ENCODE peak calls at places on chromosome 4, in six cellular contexts. One of them, this sample, is unnamed.

GRCh38 chr4:183099537-183100297 is 660 bp downstream of the WWC2 start:
- DNase-seq in suprapubic skin: no peak
- DNase-seq in transverse colon: no peak
- DNase-seq in left ventricle myocardium inferior: peak; percentile 36
- DNase-seq in AG09309: no peak
- DNase-seq in endodermal cell: peak; percentile 92
- DNase-seq in this sample: no peak

GRCh38 chr4:3186609-3187008 is 62.4 kb upstream of the MSANTD1 start:
- DNase-seq in left ventricle myocardium inferior: no peak
- DNase-seq in AG09309: no peak
- DNase-seq in endodermal cell: peak; percentile 6
- DNase-seq in suprapubic skin: no peak
- DNase-seq in transverse colon: no peak
- DNase-seq in this sample: no peak

GRCh38 chr4:62644372-62644771 is 1444.2 kb downstream of the ADGRL3 start:
- DNase-seq in left ventricle myocardium inferior: no peak
- DNase-seq in endodermal cell: peak; percentile 59
- DNase-seq in AG09309: no peak
- DNase-seq in transverse colon: peak; percentile 10
- DNase-seq in suprapubic skin: no peak
- DNase-seq in this sample: peak; percentile 1

GRCh38 chr4:184375027-184375426 is 99.3 kb downstream of the IRF2 start:
- DNase-seq in endodermal cell: no peak
- DNase-seq in transverse colon: no peak
- DNase-seq in suprapubic skin: no peak
- DNase-seq in AG09309: no peak
- DNase-seq in left ventricle myocardium inferior: no peak
- DNase-seq in this sample: no peak

GRCh38 chr4:10684631-10685030 is at the start of gene CLNK:
- DNase-seq in transverse colon: no peak
- DNase-seq in endodermal cell: no peak
- DNase-seq in left ventricle myocardium inferior: no peak
- DNase-seq in AG09309: no peak
- DNase-seq in suprapubic skin: no peak
- DNase-seq in this sample: no peak

GRCh38 chr4:111535792-111536191 is 609.5 kb upstream of the FAM241A start:
- DNase-seq in endodermal cell: no peak
- DNase-seq in suprapubic skin: no peak
- DNase-seq in AG09309: no peak
- DNase-seq in transverse colon: no peak
- DNase-seq in left ventricle myocardium inferior: no peak
- DNase-seq in this sample: peak; percentile 38

GRCh38 chr4:108834787-108835384 is 72.0 kb upstream of the ETNPPL start:
- DNase-seq in AG09309: peak; percentile 32
- DNase-seq in suprapubic skin: no peak
- DNase-seq in endodermal cell: no peak
- DNase-seq in transverse colon: no peak
- DNase-seq in left ventricle myocardium inferior: no peak
- DNase-seq in this sample: peak; percentile 67

GRCh38 chr4:169665039-169665732 is 44.8 kb downstream of the CLCN3 start:
- DNase-seq in AG09309: no peak
- DNase-seq in left ventricle myocardium inferior: no peak
- DNase-seq in endodermal cell: no peak
- DNase-seq in transverse colon: no peak
- DNase-seq in suprapubic skin: no peak
- DNase-seq in this sample: no peak

GRCh38 chr4:66284991-66285451 is 614.7 kb upstream of the EPHA5 start:
- DNase-seq in AG09309: no peak
- DNase-seq in endodermal cell: no peak
- DNase-seq in transverse colon: no peak
- DNase-seq in suprapubic skin: no peak
- DNase-seq in left ventricle myocardium inferior: no peak
- DNase-seq in this sample: no peak

GRCh38 chr4:18318682-18319410 is 297.3 kb upstream of the LCORL start:
- DNase-seq in transverse colon: no peak
- DNase-seq in left ventricle myocardium inferior: peak; percentile 16
- DNase-seq in endodermal cell: no peak
- DNase-seq in suprapubic skin: no peak
- DNase-seq in AG09309: no peak
- DNase-seq in this sample: peak; percentile 9

GRCh38 chr4:53717064-53717549 is 125.8 kb upstream of the LNX1 start:
- DNase-seq in AG09309: no peak
- DNase-seq in endodermal cell: no peak
- DNase-seq in left ventricle myocardium inferior: no peak
- DNase-seq in suprapubic skin: no peak
- DNase-seq in transverse colon: no peak
- DNase-seq in this sample: no peak

GRCh38 chr4:42953316-42953715 is 60.8 kb downstream of the GRXCR1 start:
- DNase-seq in suprapubic skin: no peak
- DNase-seq in left ventricle myocardium inferior: no peak
- DNase-seq in transverse colon: no peak
- DNase-seq in AG09309: no peak
- DNase-seq in endodermal cell: no peak
- DNase-seq in this sample: no peak

GRCh38 chr4:15231265-15232091 is 196.4 kb upstream of the C1QTNF7 start:
- DNase-seq in left ventricle myocardium inferior: peak; percentile 62
- DNase-seq in transverse colon: peak; percentile 80
- DNase-seq in suprapubic skin: peak; percentile 89
- DNase-seq in AG09309: peak; percentile 53
- DNase-seq in endodermal cell: peak; percentile 93
- DNase-seq in this sample: peak; percentile 92

GRCh38 chr4:81632581-81633247 is 161.0 kb upstream of the RASGEF1B start:
- DNase-seq in suprapubic skin: no peak
- DNase-seq in AG09309: no peak
- DNase-seq in left ventricle myocardium inferior: no peak
- DNase-seq in endodermal cell: no peak
- DNase-seq in transverse colon: no peak
- DNase-seq in this sample: peak; percentile 33

GRCh38 chr4:128862608-128863313 is 53.3 kb downstream of the JADE1 start:
- DNase-seq in left ventricle myocardium inferior: no peak
- DNase-seq in suprapubic skin: no peak
- DNase-seq in transverse colon: no peak
- DNase-seq in endodermal cell: no peak
- DNase-seq in AG09309: no peak
- DNase-seq in this sample: no peak

DNA sequence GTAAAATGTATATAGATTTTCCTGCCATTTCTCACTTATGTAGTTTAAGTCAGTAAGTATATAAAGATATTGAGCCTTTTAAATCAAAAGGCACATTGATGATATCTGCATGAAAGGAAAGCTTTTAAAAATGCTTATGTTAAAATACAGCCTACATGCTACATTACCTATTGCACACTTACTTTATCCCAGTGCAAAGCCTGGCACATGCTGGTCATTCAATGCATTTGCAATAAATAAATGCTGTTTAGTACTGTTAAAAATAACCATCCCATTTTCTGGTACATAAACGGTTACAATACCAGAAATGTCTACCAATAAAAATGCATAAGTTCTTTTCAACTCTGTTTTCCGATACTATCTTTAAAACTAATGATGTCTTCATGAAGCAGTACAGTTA is 22.1 kb upstream of the SPATA4 start:
- DNase-seq in AG09309: no peak
- DNase-seq in endodermal cell: no peak
- DNase-seq in transverse colon: no peak
- DNase-seq in left ventricle myocardium inferior: no peak
- DNase-seq in suprapubic skin: no peak
- DNase-seq in this sample: no peak
- TF ChIP-seq CTCF in AG09309: no peak
- TF ChIP-seq CTCF in endodermal cell: no peak
- TF ChIP-seq CTCF in transverse colon: no peak
- TF ChIP-seq CTCF in left ventricle myocardium inferior: no peak
- TF ChIP-seq CTCF in suprapubic skin: no peak
- TF ChIP-seq CTCF in this sample: no peak

DNA sequence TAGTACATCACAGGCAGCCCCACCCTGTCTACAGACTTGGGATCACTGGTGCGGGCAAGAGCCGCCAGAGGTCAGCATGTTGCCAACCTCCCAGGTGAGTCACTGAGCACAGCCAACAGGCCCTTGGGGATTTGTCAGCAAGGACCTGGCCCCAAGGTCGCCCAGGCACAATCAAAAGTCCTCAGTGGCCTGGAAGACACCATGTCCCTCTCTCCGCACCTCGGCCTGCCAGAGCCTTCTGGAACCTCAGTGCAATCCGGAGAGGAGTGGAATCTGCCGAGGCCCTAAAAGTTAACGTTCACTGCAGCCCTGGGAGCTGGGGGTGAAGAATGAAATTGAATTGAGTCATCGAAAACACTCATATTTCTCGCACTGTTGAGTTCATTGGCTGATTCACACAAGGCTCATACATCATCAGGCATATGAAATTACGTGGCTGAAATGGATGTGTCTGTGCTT is 74.3 kb downstream of the WFS1 start:
- DNase-seq in AG09309: peak; percentile 45
- DNase-seq in transverse colon: no peak
- DNase-seq in suprapubic skin: no peak
- DNase-seq in endodermal cell: peak; percentile 73
- DNase-seq in left ventricle myocardium inferior: no peak
- DNase-seq in this sample: peak; percentile 54
- H3K4me3 ChIP-seq in AG09309: no peak overlapping the region
- H3K4me3 ChIP-seq in transverse colon: no peak overlapping the region
- H3K4me3 ChIP-seq in suprapubic skin: no peak overlapping the region
- H3K4me3 ChIP-seq in endodermal cell: no peak overlapping the region
- H3K4me3 ChIP-seq in left ventricle myocardium inferior: no peak overlapping the region
- H3K4me3 ChIP-seq in this sample: no peak overlapping the region

GRCh38 chr4:138114434-138114833 is 127.7 kb downstream of the SLC7A11 start:
- DNase-seq in suprapubic skin: no peak
- DNase-seq in left ventricle myocardium inferior: no peak
- DNase-seq in AG09309: no peak
- DNase-seq in transverse colon: no peak
- DNase-seq in endodermal cell: no peak
- DNase-seq in this sample: peak; percentile 44
- TF ChIP-seq CTCF in suprapubic skin: no peak
- TF ChIP-seq CTCF in left ventricle myocardium inferior: no peak
- TF ChIP-seq CTCF in AG09309: no peak
- TF ChIP-seq CTCF in transverse colon: no peak
- TF ChIP-seq CTCF in endodermal cell: no peak
- TF ChIP-seq CTCF in this sample: no peak

GRCh38 chr4:158768577-158769174 is at the start of gene FNIP2:
- DNase-seq in AG09309: no peak
- DNase-seq in left ventricle myocardium inferior: peak; percentile 88
- DNase-seq in suprapubic skin: peak; percentile 87
- DNase-seq in endodermal cell: peak; percentile 89
- DNase-seq in transverse colon: peak; percentile 86
- DNase-seq in this sample: peak; percentile 57
- H3K4me3 ChIP-seq in AG09309: peak within 1 kb of the TSS; percentile 88
- H3K4me3 ChIP-seq in left ventricle myocardium inferior: peak within 1 kb of the TSS; percentile 95
- H3K4me3 ChIP-seq in suprapubic skin: peak within 1 kb of the TSS; percentile 73
- H3K4me3 ChIP-seq in endodermal cell: peak within 1 kb of the TSS; percentile 89
- H3K4me3 ChIP-seq in transverse colon: peak within 1 kb of the TSS; percentile 84
- H3K4me3 ChIP-seq in this sample: peak within 1 kb of the TSS; percentile 89

This sample was measured in fibroblast of the aortic adventitia.